ENCODE peak calls at places on chromosomes 16 and 17, in five cellular contexts. Y is fibroblast of mammary gland, E is NCI-H748 treated with DMSO at 0.1 percent for 48 hours, Z is heart right ventricle, K is NCI-H1436. N is an unnamed sample.

GRCh38 chr17:75130632-75131277 is 787 bp downstream of the NT5C start:
- DNase-seq in Y (peak; percentile 52), E (no peak), Z (no peak), K (peak; percentile 65), N (peak; percentile 78)

GRCh38 chr17:55751720-55752250 is 934 bp downstream of the PCTP start:
- DNase-seq in Y (no peak), E (no peak), Z (no peak), K (no peak), N (no peak)

GRCh38 chr17:9350083-9350482 is 225.5 kb downstream of the STX8 start:
- DNase-seq in Y (peak; percentile 99), E (no peak), Z (no peak), K (no peak), N (peak; percentile 91)

GRCh38 chr17:48505788-48506187 is 25.0 kb downstream of the HOXB1 start:
- DNase-seq in Y (peak; percentile 93), E (peak; percentile 94), Z (no peak), K (peak; percentile 34), N (peak; percentile 91)

GRCh38 chr16:79316004-79316458 is 284.5 kb downstream of the MAF start:
- DNase-seq in Y (no peak), E (no peak), Z (no peak), K (no peak), N (no peak)

GRCh38 chr16:69466547-69466946 is 42.1 kb downstream of the CYB5B start:
- DNase-seq in Y (no peak), E (no peak), Z (no peak), K (no peak), N (peak; percentile 45)

GRCh38 chr17:3800362-3801042 is 486 bp downstream of the ITGAE start:
- DNase-seq in Y (no peak), E (no peak), Z (no peak), K (no peak), N (no peak)

GRCh38 chr17:20191066-20191465 is 181.9 kb downstream of the SPECC1 start:
- DNase-seq in Y (peak; percentile 98), E (no peak), Z (no peak), K (no peak), N (no peak)

GRCh38 chr16:11719171-11719570 is 23.5 kb downstream of the TXNDC11 start:
- DNase-seq in Y (no peak), E (no peak), Z (no peak), K (no peak), N (no peak)

GRCh38 chr17:29674270-29674669 is 51.6 kb upstream of the CORO6 start:
- DNase-seq in Y (no peak), E (no peak), Z (no peak), K (no peak), N (no peak)

GRCh38 chr16:83118365-83118764 is 491.6 kb downstream of the CDH13 start:
- DNase-seq in Y (peak; percentile 44), E (no peak), Z (no peak), K (no peak), N (no peak)

GRCh38 chr17:16363749-16364536 is 10.7 kb upstream of the CENPV start:
- DNase-seq in Y (peak; percentile 75), E (peak; percentile 84), Z (peak; percentile 63), K (peak; percentile 75), N (peak; percentile 81)

GRCh38 chr17:82657926-82658325 is 9.7 kb upstream of the WDR45B start:
- DNase-seq in Y (no peak), E (no peak), Z (no peak), K (no peak), N (no peak)

GRCh38 chr17:75844530-75845057 is 390 bp upstream of the UNC13D start:
- DNase-seq in Y (no peak), E (no peak), Z (no peak), K (no peak), N (no peak)

GRCh38 chr17:75456417-75457046 is at the start of gene TMEM94:
- DNase-seq in Y (peak; percentile 97), E (peak; percentile 89), Z (peak; percentile 91), K (peak; percentile 100), N (peak; percentile 99)

GRCh38 chr17:48559609-48560451 is 14.9 kb upstream of the HOXB2 start:
- DNase-seq in Y (no peak), E (no peak), Z (no peak), K (no peak), N (no peak)

GRCh38 chr17:60604686-60605334 is 4.8 kb downstream of the PPM1D start:
- DNase-seq in Y (peak; percentile 67), E (no peak), Z (no peak), K (no peak), N (peak; percentile 7)

GRCh38 chr17:78999056-78999768 is 10.4 kb downstream of the CANT1 start:
- DNase-seq in Y (no peak), E (no peak), Z (no peak), K (no peak), N (no peak)

GRCh38 chr16:77963185-77964044 is 58.9 kb upstream of the CLEC3A start:
- DNase-seq in Y (no peak), E (no peak), Z (no peak), K (no peak), N (no peak)

GRCh38 chr16:4935231-4935855 is 1.6 kb downstream of the PPL start:
- DNase-seq in Y (peak; percentile 90), E (no peak), Z (peak; percentile 90), K (no peak), N (no peak)

GRCh38 chr17:71726320-71726719 is 394.5 kb upstream of the SOX9 start:
- DNase-seq in Y (no peak), E (peak; percentile 15), Z (no peak), K (peak; percentile 20), N (no peak)

GRCh38 chr16:21277927-21278706 is at the start of gene CRYM:
- DNase-seq in Y (peak; percentile 25), E (peak; percentile 34), Z (peak; percentile 75), K (peak; percentile 63), N (peak; percentile 49)

GRCh38 chr17:79085921-79086551 is 11.4 kb downstream of the ENGASE start:
- DNase-seq in Y (no peak), E (no peak), Z (peak; percentile 9), K (no peak), N (no peak)

GRCh38 chr16:66619036-66619435 is 14.5 kb downstream of the CMTM3 start:
- DNase-seq in Y (peak; percentile 83), E (no peak), Z (no peak), K (no peak), N (no peak)

GRCh38 chr16:57260294-57260929 is 15.4 kb downstream of the ARL2BP start:
- DNase-seq in Y (peak; percentile 57), E (no peak), Z (no peak), K (no peak), N (peak; percentile 97)

GRCh38 chr16:5633845-5634440 is 536.3 kb upstream of the EEF2KMT start:
- DNase-seq in Y (peak; percentile 25), E (peak; percentile 12), Z (no peak), K (peak; percentile 24), N (peak; percentile 33)

GRCh38 chr17:82375359-82376041 is 3.9 kb downstream of the UTS2R start:
- DNase-seq in Y (no peak), E (no peak), Z (no peak), K (no peak), N (no peak)

GRCh38 chr17:7019839-7020519 is 2.9 kb upstream of the BCL6B start:
- DNase-seq in Y (peak; percentile 48), E (no peak), Z (peak; percentile 51), K (peak; percentile 48), N (peak; percentile 53)

GRCh38 chr17:43524945-43525575 is 21.1 kb downstream of the ETV4 start:
- DNase-seq in Y (no peak), E (no peak), Z (no peak), K (no peak), N (no peak)

GRCh38 chr17:81868674-81869220 is 2.4 kb downstream of the ARHGDIA start:
- DNase-seq in Y (peak; percentile 89), E (no peak), Z (no peak), K (no peak), N (peak; percentile 39)

GRCh38 chr17:8176197-8176940 is at the start of gene TMEM107:
- DNase-seq in Y (peak; percentile 77), E (peak; percentile 93), Z (peak; percentile 89), K (peak; percentile 91), N (peak; percentile 71)

GRCh38 chr17:81059026-81059425 is 24.1 kb downstream of the BAIAP2 start:
- DNase-seq in Y (no peak), E (no peak), Z (no peak), K (no peak), N (no peak)

GRCh38 chr16:50528820-50529219 is 19.4 kb upstream of the NKD1 start:
- DNase-seq in Y (no peak), E (no peak), Z (no peak), K (no peak), N (no peak)

GRCh38 chr17:48593840-48594411 is 347 bp upstream of the HOXB5 start:
- DNase-seq in Y (peak; percentile 90), E (peak; percentile 79), Z (peak; percentile 76), K (peak; percentile 77), N (peak; percentile 87)

GRCh38 chr17:11336290-11336995 is 95.4 kb downstream of the SHISA6 start:
- DNase-seq in Y (no peak), E (no peak), Z (no peak), K (no peak), N (no peak)

GRCh38 chr17:45276031-45276430 is 14.1 kb upstream of the SPATA32 start:
- DNase-seq in Y (peak; percentile 65), E (no peak), Z (no peak), K (no peak), N (no peak)

GRCh38 chr17:47785538-47786123 is 36.0 kb downstream of the OSBPL7 start:
- DNase-seq in Y (peak; percentile 27), E (no peak), Z (no peak), K (no peak), N (peak; percentile 31)

GRCh38 chr16:30778549-30779244 is 8.3 kb downstream of the ZNF629 start:
- DNase-seq in Y (peak; percentile 62), E (no peak), Z (no peak), K (no peak), N (no peak)

GRCh38 chr17:36877774-36878173 is 59.5 kb upstream of the LHX1 start:
- DNase-seq in Y (peak; percentile 72), E (no peak), Z (no peak), K (no peak), N (no peak)

GRCh38 chr16:30867747-30868146 is 26.1 kb downstream of the BCL7C start:
- DNase-seq in Y (peak; percentile 17), E (no peak), Z (no peak), K (no peak), N (no peak)